ENCODE peak calls at places on chromosomes 4 and X, in five cellular contexts. E is GM12878, P is K562, T is IMR-90, Y is HepG2. X is an unnamed sample.

GRCh38 chr4:186948361-186949291 is 225.0 kb upstream of the FAT1 start:
- DNase-seq in E (no peak), P (peak), T (peak), Y (no peak), X (peak)

GRCh38 chr4:77169496-77169895 is 12.5 kb downstream of the CCNG2 start:
- DNase-seq in E (no peak), P (no peak), T (peak), Y (no peak), X (no peak)

GRCh38 chr4:35286434-35286833 is 957.9 kb downstream of the ARAP2 start:
- DNase-seq in E (no peak), P (no peak), T (no peak), Y (no peak), X (no peak)

GRCh38 chr4:55851885-55852284 is 1.6 kb upstream of the EXOC1 start:
- DNase-seq in E (no peak), P (no peak), T (no peak), Y (peak), X (no peak)

GRCh38 chr4:80006935-80007744 is 65.9 kb downstream of the ANTXR2 start:
- DNase-seq in E (no peak), P (peak), T (peak), Y (peak), X (no peak)

GRCh38 chrX:80022363-80023031 is 7.9 kb downstream of the TBX22 start:
- DNase-seq in E (no peak), P (no peak), T (no peak), Y (no peak), X (no peak)

GRCh38 chr4:6383019-6383404 is 89.4 kb downstream of the PPP2R2C start:
- DNase-seq in E (no peak), P (no peak), T (no peak), Y (no peak), X (no peak)

GRCh38 chrX:51496501-51497291 is at the start of gene NUDT11:
- DNase-seq in E (no peak), P (peak), T (peak), Y (no peak), X (peak)

GRCh38 chrX:48785525-48786214 is 720 bp upstream of the GATA1 start:
- DNase-seq in E (no peak), P (peak), T (no peak), Y (no peak), X (no peak)

GRCh38 chr4:111066887-111067286 is 444.0 kb upstream of the PITX2 start:
- DNase-seq in E (no peak), P (no peak), T (peak), Y (no peak), X (no peak)

GRCh38 chr4:159105063-159105414 is 2.2 kb downstream of the RAPGEF2 start:
- DNase-seq in E (no peak), P (no peak), T (peak), Y (no peak), X (no peak)

GRCh38 chrX:54529166-54529558 is 857 bp upstream of the GNL3L start:
- DNase-seq in E (no peak), P (no peak), T (no peak), Y (no peak), X (no peak)

DNA sequence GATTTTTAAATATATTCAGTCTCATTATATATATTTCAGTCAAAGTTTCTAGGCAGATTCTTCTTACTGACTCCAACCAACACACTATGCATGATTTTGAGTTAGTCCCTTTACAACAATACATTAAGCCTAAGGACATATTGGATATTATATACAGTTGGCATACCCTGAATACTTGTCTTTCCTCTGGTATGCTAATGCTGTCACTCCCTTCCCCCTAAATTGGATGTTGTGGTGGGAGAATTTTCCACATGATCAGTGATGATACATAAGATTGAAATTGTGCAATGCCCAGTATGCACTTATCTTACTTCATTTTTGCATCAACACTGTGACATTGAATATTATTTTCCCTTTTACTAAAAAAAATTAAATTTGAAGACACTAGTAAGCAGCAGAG is 935.2 kb downstream of the PCDH7 start:
- DNase-seq in E (no peak), P (no peak), T (peak), Y (no peak), X (no peak)
- TF ChIP-seq POLR2A in E (no peak), P (no peak), T (no peak), Y (no peak), X (no peak)

DNA sequence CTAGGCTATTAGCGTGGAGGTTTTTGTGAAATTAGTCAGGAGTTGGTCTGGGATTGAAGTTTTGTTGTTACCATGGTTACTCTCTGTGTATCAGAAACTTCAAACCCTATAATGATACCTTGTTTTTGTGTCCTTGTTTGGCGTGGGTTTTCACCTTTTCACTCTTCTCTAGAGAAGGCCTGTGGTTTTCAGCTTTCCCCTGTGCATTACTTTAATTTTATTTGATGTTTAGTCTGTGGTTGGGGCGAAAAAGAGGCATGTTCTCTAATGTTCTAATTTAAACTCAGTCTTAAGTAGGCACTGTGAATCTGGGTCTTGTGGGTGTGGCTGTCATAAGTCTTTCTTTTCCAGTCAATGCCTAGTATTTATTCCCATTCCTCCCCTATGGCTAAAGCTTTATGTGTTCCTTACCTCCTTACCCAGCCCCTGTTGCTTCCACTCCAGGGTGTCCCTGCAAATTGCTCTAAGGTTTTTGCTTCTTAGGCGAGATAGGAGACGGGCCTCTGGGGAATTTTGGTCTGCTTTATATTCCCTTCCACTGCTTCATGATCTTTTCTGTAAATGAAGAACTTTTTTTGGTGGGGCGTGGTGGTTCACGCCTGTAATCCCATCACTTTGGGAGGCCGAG is 326.3 kb upstream of the ZCCHC13 start:
- DNase-seq in E (peak), P (no peak), T (no peak), Y (no peak), X (no peak)
- TF ChIP-seq BHLHE40 in E (no peak), P (no peak), T (no peak), Y (no peak), X (no peak)

GRCh38 chr4:37385424-37385823 is 140.9 kb downstream of the NWD2 start:
- DNase-seq in E (no peak), P (no peak), T (no peak), Y (no peak), X (no peak)

GRCh38 chr4:37389369-37389765 is 144.8 kb downstream of the NWD2 start:
- DNase-seq in E (no peak), P (no peak), T (no peak), Y (no peak), X (no peak)

GRCh38 chr4:37389967-37390580 is 145.5 kb downstream of the NWD2 start:
- DNase-seq in E (no peak), P (peak), T (peak), Y (peak), X (peak)

GRCh38 chr4:37392540-37393255 is 148.2 kb downstream of the NWD2 start:
- DNase-seq in E (no peak), P (no peak), T (no peak), Y (no peak), X (no peak)

GRCh38 chr4:37388672-37389368 is 144.3 kb downstream of the NWD2 start:
- DNase-seq in E (no peak), P (no peak), T (no peak), Y (no peak), X (no peak)
- TF ChIP-seq CEBPB in E (no peak), P (no peak), T (no peak), Y (no peak), X (no peak)

DNA sequence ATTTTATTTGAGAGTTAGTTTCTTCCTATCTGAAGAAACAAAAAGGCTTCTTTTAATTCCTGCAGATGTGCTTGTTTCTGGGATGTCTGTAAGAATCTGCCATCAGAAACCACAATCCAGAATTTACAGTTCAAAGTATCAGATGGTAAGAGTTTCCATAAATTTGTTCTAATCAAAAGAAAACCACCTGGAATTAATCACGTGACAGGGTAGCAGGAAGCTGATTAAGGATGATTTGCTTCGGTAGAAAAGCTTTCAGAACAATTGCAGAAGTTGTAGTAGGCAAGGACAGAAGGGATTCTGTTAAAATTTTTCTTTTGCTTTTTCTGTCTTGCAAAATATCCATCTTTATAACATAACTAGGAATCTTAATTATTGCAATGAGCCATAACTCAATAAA is 1975.1 kb upstream of the AGA start:
- DNase-seq in E (no peak), P (no peak), T (no peak), Y (no peak), X (no peak)
- TF ChIP-seq POLR2A in E (no peak), P (no peak), T (no peak), Y (no peak), X (no peak)

GRCh38 chrX:37779857-37780256 is at the start of gene CYBB:
- DNase-seq in E (no peak), P (no peak), T (no peak), Y (no peak), X (no peak)
- TF ChIP-seq BHLHE40 in E (no peak), P (no peak), T (no peak), Y (no peak), X (no peak)

DNA sequence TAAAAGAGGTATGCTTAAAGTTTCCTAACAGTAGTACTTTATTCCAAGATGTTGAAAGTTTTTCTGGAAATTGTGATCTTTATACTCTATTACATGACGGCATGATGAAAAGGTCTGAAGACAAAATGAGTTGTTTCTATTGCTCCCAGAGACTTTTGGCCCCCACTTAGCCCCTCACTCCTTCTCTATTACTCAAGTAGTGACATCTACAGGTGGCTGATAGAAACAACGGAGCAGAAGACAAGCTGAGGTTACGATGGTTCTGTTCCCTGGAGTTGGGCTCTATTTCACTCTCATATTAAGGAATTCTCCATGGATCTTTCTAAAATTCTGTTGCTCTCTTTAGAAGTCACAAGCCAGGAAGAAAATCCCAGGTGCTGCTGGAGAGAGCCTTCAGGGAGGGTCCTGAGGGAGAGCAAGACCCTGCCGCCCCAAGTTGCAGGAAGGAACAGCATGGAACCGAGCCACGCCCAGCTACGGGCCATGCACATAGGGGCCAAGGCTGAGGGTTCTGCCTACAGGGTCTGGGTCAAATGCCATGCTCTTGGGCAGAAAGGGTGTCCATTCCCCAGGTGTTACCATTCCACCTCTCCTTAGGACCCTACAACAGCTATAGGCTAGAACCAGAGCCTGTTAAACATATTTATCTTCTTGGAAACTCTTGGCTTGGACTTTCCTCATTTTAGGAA is 22.7 kb downstream of the RPL9 start:
- DNase-seq in E (no peak), P (no peak), T (no peak), Y (no peak), X (no peak)
- TF ChIP-seq CEBPB in E (no peak), P (no peak), T (no peak), Y (no peak), X (no peak)

DNA sequence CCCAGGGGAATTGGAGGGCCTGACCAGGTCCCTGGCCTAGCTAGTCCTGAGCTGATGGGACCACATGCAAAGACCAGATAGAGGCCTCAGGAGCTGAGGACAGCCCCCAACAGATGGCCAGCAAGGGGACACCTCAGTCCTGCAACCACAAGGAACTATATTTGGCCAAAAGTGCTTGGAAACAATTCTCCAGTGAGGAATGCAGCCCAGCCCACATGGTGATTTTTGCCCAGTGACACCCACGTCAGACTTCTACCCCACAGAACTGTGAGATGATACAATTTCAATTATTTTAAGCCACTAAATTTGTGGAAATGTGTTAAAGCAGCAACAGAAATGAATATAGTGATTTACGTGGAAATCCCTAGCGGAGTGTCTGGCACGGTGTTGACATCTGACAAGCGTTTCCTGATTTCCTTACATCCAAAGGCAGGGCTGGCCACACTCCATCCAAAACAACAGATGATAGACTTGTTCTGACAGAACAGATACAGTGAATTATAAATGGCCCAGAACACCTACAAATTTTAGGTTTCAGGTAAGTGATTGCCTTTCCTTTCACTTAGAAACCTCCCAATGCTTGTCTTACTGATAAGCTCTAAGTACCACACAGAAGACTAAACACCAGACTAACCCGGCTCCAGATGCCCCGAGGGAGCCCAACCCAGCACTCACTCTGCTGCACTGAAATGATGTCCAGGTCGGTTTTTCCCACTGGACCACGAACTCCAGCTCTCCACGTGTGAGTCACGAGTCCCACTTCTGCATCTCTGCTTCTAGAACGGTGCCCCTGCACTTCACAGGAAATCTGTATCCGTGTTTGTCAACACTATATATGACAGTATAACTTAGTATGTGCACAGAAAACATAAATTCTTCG is 5.8 kb downstream of the AFAP1 start:
- DNase-seq in E (no peak), P (no peak), T (peak), Y (no peak), X (no peak)
- TF ChIP-seq POLR2A in E (no peak), P (no peak), T (no peak), Y (no peak), X (no peak)

DNA sequence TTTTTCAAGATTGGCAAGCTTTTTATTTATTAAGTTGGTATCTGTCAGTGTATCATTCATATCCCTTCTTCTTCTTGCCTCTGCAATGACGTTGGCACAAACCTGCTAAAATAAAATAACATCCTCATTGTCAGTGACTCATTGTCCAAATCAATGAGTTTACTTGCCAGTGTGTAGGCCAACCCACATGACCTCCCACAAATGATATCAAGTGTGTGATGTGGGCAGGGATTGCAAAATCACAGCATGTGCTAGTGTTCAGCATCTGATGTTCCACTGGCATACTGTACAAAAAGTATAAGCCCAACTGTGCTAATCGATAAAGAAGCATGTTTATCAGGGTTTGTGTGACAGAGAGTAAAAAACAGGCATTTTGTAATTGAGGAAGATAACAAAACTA is 25.5 kb downstream of the GPAT3 start:
- DNase-seq in E (no peak), P (no peak), T (peak), Y (peak), X (peak)
- TF ChIP-seq BHLHE40 in E (no peak), P (no peak), T (peak), Y (peak), X (no peak)

X was measured in A549.